ENCODE peak calls at places on chromosomes 6 and 20, in ten cellular contexts. L, Q, Z, B, G, P, I, N, Y and C are unnamed samples.

GRCh38 chr6:38846844-38847243 is 131.7 kb downstream of the DNAH8 start:
- DNase-seq in Z (no peak), Q (peak), G (peak), P (no peak), I (peak), L (no peak), N (no peak), B (no peak), Y (no peak), C (peak)

GRCh38 chr20:44014807-44015732 is 100.4 kb downstream of the TOX2 start:
- DNase-seq in G (peak), I (no peak), N (no peak), Y (no peak), P (peak), Q (no peak), B (peak), Z (no peak), L (no peak), C (no peak)

GRCh38 chr6:43938178-43939101 is 168.4 kb downstream of the VEGFA start:
- DNase-seq in I (no peak), P (no peak), L (no peak), G (no peak), N (peak), B (no peak), Z (no peak), Q (no peak), Y (no peak), C (no peak)

GRCh38 chr6:83615025-83615999 is 93.6 kb downstream of the SNAP91 start:
- DNase-seq in L (peak), I (peak), G (peak), Z (peak), Y (no peak), N (no peak), P (peak), B (peak), Q (no peak), C (peak)

GRCh38 chr6:169108753-169109152 is 144.9 kb downstream of the THBS2 start:
- DNase-seq in Z (no peak), Q (no peak), Y (no peak), N (no peak), P (no peak), L (no peak), I (no peak), G (no peak), B (no peak), C (no peak)

GRCh38 chr20:23358923-23359572 is 2.9 kb upstream of the GZF1 start:
- DNase-seq in Y (no peak), L (no peak), G (no peak), Z (no peak), N (no peak), B (no peak), P (no peak), I (no peak), Q (no peak), C (no peak)

GRCh38 chr6:127119361-127120108 is 1.1 kb downstream of the RSPO3 start:
- DNase-seq in P (no peak), L (peak), G (no peak), N (peak), Q (no peak), Z (peak), Y (no peak), I (no peak), B (peak), C (no peak)

GRCh38 chr6:163329991-163330390 is 84.5 kb upstream of the QKI start:
- DNase-seq in G (peak), P (no peak), L (no peak), B (no peak), I (no peak), Z (no peak), N (no peak), Y (no peak), Q (no peak), C (peak)

GRCh38 chr20:24296477-24297380 is 172.7 kb upstream of the SYNDIG1 start:
- DNase-seq in N (no peak), Q (peak), I (no peak), L (no peak), Y (no peak), P (no peak), G (no peak), Z (no peak), B (no peak), C (no peak)

GRCh38 chr6:129969064-129969463 is 49.3 kb upstream of the L3MBTL3 start:
- DNase-seq in I (no peak), Y (no peak), Q (no peak), Z (no peak), L (no peak), G (no peak), P (no peak), B (no peak), N (no peak), C (no peak)

GRCh38 chr6:119628691-119629621 is 279.4 kb upstream of the MAN1A1 start:
- DNase-seq in Z (no peak), Q (no peak), L (no peak), P (no peak), Y (no peak), G (no peak), B (no peak), N (no peak), I (no peak), C (no peak)

GRCh38 chr6:167678102-167679101 is 148.3 kb upstream of the AFDN start:
- DNase-seq in N (no peak), G (no peak), Y (no peak), I (no peak), L (no peak), B (peak), Z (no peak), P (no peak), Q (no peak), C (peak)

GRCh38 chr6:50815436-50816114 is 3.1 kb upstream of the TFAP2B start:
- DNase-seq in Q (peak), G (peak), P (peak), B (peak), I (peak), Y (no peak), Z (peak), L (no peak), N (no peak), C (peak)

GRCh38 chr6:88840806-88841539 is 122.4 kb downstream of the RNGTT start:
- DNase-seq in G (no peak), B (no peak), Y (no peak), N (no peak), P (no peak), Z (no peak), Q (no peak), L (no peak), I (no peak), C (peak)

GRCh38 chr20:34629342-34629741 is 47.5 kb downstream of the PIGU start:
- DNase-seq in G (peak), Y (no peak), Q (peak), I (no peak), L (no peak), P (no peak), N (no peak), B (no peak), Z (no peak), C (no peak)

GRCh38 chr6:127641905-127642304 is 64.9 kb downstream of the C6orf58 start:
- DNase-seq in N (no peak), Y (no peak), P (peak), G (peak), Z (peak), Q (peak), B (peak), I (peak), L (peak), C (peak)

GRCh38 chr20:38184098-38184497 is 19.0 kb upstream of the TGM2 start:
- DNase-seq in N (no peak), Q (no peak), L (no peak), G (no peak), Y (no peak), P (no peak), Z (no peak), B (no peak), I (peak), C (no peak)

GRCh38 chr20:32764000-32764960 is 2.1 kb downstream of the DNMT3B start:
- DNase-seq in Y (no peak), B (no peak), Q (no peak), L (no peak), P (no peak), N (no peak), I (no peak), Z (no peak), G (no peak), C (no peak)

GRCh38 chr6:435442-436307 is 44.1 kb downstream of the IRF4 start:
- DNase-seq in Z (no peak), G (peak), Q (no peak), Y (no peak), P (no peak), I (no peak), L (no peak), N (no peak), B (no peak), C (no peak)

GRCh38 chr6:21802611-21802899 is 209.0 kb downstream of the SOX4 start:
- DNase-seq in P (no peak), Y (no peak), Q (no peak), I (no peak), G (no peak), B (peak), N (no peak), L (no peak), Z (no peak), C (no peak)

GRCh38 chr6:129558248-129558647 is 151.7 kb downstream of the ARHGAP18 start:
- DNase-seq in Z (no peak), G (no peak), L (no peak), B (no peak), I (no peak), Y (no peak), N (no peak), P (no peak), Q (no peak), C (no peak)

GRCh38 chr6:142569676-142570075 is 267.9 kb downstream of the ADGRG6 start:
- DNase-seq in Y (no peak), P (no peak), G (no peak), N (no peak), Z (no peak), B (no peak), L (no peak), I (no peak), Q (no peak), C (peak)

GRCh38 chr20:36745927-36746659 is at the start of gene NDRG3:
- DNase-seq in P (peak), B (peak), Y (peak), Z (peak), N (peak), G (peak), I (peak), Q (peak), L (peak), C (peak)
- TF ChIP-seq CTCF in P (no peak), B (no peak), Y (no peak), Z (no peak), N (peak), G (no peak), I (peak), Q (peak), L (peak), C (no peak)

GRCh38 chr6:132392792-132393191 is 8.5 kb downstream of the MOXD1 start:
- DNase-seq in Y (no peak), L (no peak), Z (peak), B (no peak), N (no peak), Q (peak), I (peak), P (peak), G (no peak), C (peak)
- TF ChIP-seq CTCF in Y (no peak), L (no peak), Z (peak), B (peak), N (peak), Q (peak), I (no peak), P (peak), G (peak), C (peak)

DNA sequence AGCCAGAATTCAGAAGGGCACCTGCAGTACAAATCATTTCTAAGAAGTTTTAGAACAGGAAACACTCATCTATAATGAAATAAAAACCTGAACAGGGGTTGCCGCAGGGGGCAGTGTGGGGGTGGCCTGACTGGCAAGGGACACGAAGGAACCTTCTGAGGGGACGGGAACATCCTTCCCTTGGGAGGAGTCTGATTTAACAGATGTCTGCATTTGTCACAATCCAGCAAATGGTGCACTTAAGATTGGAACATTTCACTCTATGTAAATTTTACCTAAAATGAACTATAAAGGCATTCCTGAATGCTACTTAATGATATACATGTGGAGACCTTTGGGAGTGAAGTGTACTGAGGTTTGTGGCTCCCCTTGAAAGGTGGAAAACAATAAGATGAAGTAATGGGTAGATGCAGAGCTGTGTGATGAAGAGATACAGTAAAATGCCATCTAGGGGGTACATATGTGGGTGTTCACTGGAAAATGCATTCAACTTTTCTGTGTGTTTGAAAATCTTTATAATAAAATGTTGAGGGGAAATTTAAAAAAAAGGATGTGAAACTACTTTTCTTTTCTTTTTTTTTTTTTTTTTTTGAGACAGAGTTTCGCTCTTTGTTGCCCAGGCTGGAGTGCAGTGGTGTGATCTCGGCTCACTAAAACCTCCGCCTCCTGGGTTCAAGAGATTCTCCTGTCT is 89.5 kb downstream of the SNX5 start:
- DNase-seq in B (peak), Q (no peak), Y (no peak), N (no peak), L (no peak), G (no peak), P (no peak), Z (peak), I (no peak), C (no peak)
- TF ChIP-seq CTCF in B (peak), Q (peak), Y (no peak), N (no peak), L (no peak), G (peak), P (no peak), Z (peak), I (no peak), C (peak)

DNA sequence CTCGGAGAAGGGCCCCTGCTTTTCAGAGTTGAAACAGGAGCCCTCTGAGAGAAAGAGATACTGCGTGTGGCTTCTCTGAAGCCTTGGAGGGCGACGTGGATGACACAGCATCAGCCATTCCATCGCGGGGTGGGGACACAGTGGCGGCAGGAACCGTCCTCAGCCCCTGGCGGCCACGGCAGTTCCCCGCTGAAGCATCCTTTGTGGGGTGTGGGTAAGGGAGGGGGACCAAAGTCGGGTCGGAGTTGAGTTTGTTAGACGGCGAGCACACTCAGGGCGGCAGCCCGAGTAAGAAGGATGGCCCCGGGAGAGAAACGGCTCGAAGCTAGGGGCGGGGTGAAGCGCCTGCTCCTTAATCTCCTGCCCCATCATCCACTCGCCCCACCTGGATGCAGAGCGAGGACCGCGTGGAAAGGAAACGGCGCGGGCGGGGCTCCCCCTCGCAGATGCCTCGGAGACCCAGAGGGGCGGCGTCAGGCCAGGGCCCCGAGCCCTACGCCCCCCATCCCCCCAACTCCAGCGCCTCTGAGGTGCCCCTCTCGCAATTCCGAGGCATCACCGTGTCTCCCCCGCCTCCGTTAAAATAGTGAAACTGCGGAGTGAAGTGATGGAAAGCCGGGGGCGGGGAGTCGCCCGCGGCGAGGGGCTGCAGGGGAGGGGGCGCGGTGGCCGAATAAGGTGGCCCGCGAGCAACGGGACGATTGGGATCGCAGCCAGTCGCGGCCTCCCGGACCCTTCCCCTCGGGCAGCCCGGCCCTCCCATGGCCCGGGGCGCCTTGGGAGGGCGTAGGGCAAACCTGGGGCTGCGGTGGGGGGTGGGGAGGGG is 796 bp upstream of the RREB1 start:
- DNase-seq in P (no peak), Z (no peak), N (no peak), Y (peak), Q (peak), I (peak), G (no peak), B (peak), L (peak), C (peak)
- TF ChIP-seq CTCF in P (peak), Z (no peak), N (peak), Y (peak), Q (peak), I (no peak), G (peak), B (no peak), L (no peak), C (peak)

DNA sequence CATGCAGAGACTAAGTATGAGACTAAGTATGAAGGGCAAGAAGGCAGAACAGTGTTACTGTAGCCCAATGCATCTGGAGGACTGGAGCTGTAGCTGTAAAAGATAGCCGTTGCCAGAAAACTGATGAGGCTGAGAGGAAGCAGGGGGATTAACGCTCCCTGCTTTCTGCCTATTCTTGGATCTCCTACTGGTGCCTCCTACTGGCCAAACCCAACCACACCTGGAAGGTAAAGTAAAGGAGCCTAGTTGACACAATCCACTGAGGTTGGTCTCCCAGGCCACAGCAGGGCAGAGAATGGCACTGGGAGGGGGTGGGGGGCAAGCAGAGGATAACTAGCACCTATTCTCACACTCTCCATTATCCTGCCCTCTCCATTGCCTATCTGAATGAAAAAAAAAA is 105.0 kb upstream of the MRPS10 start:
- DNase-seq in Y (no peak), Z (no peak), P (no peak), L (no peak), N (no peak), B (no peak), I (no peak), Q (no peak), G (no peak), C (no peak)
- TF ChIP-seq CTCF in Y (no peak), Z (peak), P (no peak), L (no peak), N (no peak), B (no peak), I (no peak), Q (peak), G (no peak), C (peak)

GRCh38 chr20:41694796-41695195 is 76.6 kb upstream of the CHD6 start:
- DNase-seq in I (no peak), L (no peak), Q (no peak), P (no peak), B (no peak), G (no peak), Y (no peak), Z (no peak), N (no peak), C (no peak)

GRCh38 chr20:41702647-41703046 is 84.5 kb upstream of the CHD6 start:
- DNase-seq in G (no peak), Z (no peak), Q (no peak), N (no peak), L (no peak), B (no peak), Y (no peak), I (no peak), P (no peak), C (no peak)

GRCh38 chr20:41701596-41702350 is 83.6 kb upstream of the CHD6 start:
- DNase-seq in I (no peak), L (no peak), P (no peak), Z (no peak), G (no peak), N (no peak), B (peak), Y (no peak), Q (peak), C (no peak)

GRCh38 chr20:41696428-41696827 is 78.3 kb upstream of the CHD6 start:
- DNase-seq in B (no peak), N (no peak), P (peak), Z (no peak), G (peak), Q (peak), Y (no peak), L (no peak), I (no peak), C (no peak)

GRCh38 chr20:41697861-41698559 is 79.8 kb upstream of the CHD6 start:
- DNase-seq in N (no peak), G (peak), B (peak), L (peak), Z (peak), Q (peak), I (peak), P (peak), Y (no peak), C (peak)
- TF ChIP-seq CTCF in N (peak), G (peak), B (peak), L (peak), Z (peak), Q (peak), I (peak), P (peak), Y (peak), C (peak)

GRCh38 chr6:158894192-158894591 is 75.0 kb upstream of the EZR start:
- DNase-seq in P (peak), B (peak), L (no peak), I (peak), G (peak), Q (peak), Y (no peak), N (no peak), Z (no peak), C (peak)

GRCh38 chr6:158900614-158901312 is 81.6 kb upstream of the EZR start:
- DNase-seq in N (no peak), Y (no peak), G (no peak), I (no peak), P (no peak), B (no peak), L (no peak), Q (no peak), Z (no peak), C (no peak)

GRCh38 chr6:158892266-158892665 is 73.1 kb upstream of the EZR start:
- DNase-seq in Z (no peak), G (no peak), P (no peak), L (no peak), B (peak), Y (no peak), Q (no peak), N (no peak), I (no peak), C (no peak)

GRCh38 chr6:158895661-158896060 is 76.5 kb upstream of the EZR start:
- DNase-seq in Y (no peak), N (no peak), G (no peak), P (no peak), Z (no peak), B (no peak), I (no peak), Q (no peak), L (no peak), C (no peak)

GRCh38 chr6:158897236-158897635 is 78.1 kb upstream of the EZR start:
- DNase-seq in N (no peak), Q (no peak), G (no peak), Y (no peak), B (no peak), Z (no peak), P (no peak), L (no peak), I (peak), C (no peak)
- TF ChIP-seq CTCF in N (no peak), Q (no peak), G (no peak), Y (no peak), B (no peak), Z (no peak), P (no peak), L (no peak), I (no peak), C (no peak)

GRCh38 chr20:2751868-2752630 is 48.4 kb downstream of the CPXM1 start:
- DNase-seq in Y (peak), Z (peak), B (peak), Q (no peak), I (no peak), G (no peak), L (peak), P (no peak), N (no peak), C (no peak)

GRCh38 chr20:2751347-2751867 is 49.0 kb downstream of the CPXM1 start:
- DNase-seq in Y (no peak), Q (no peak), N (no peak), I (no peak), L (peak), Z (no peak), G (no peak), P (no peak), B (no peak), C (no peak)

GRCh38 chr20:2753456-2754040 is 46.9 kb downstream of the CPXM1 start:
- DNase-seq in Y (no peak), L (no peak), I (no peak), Q (no peak), N (no peak), Z (no peak), G (no peak), B (no peak), P (no peak), C (no peak)

GRCh38 chr20:2754426-2754825 is 46.0 kb downstream of the CPXM1 start:
- DNase-seq in L (no peak), Q (no peak), Y (no peak), G (no peak), Z (no peak), B (no peak), P (peak), N (no peak), I (no peak), C (no peak)

GRCh38 chr20:2752631-2753455 is 47.6 kb downstream of the CPXM1 start:
- DNase-seq in P (peak), G (peak), N (no peak), L (peak), B (peak), Z (peak), Q (no peak), I (peak), Y (no peak), C (peak)
- TF ChIP-seq CTCF in P (peak), G (peak), N (peak), L (peak), B (peak), Z (peak), Q (peak), I (peak), Y (peak), C (peak)